ENCODE peak calls at places on chromosomes 11 and 22, in eight cellular contexts. P, Y, R, I, N, E, M and D are unnamed samples.

GRCh38 chr22:42439821-42440674 is 7.8 kb upstream of the NFAM1 start:
- DNase-seq in P (peak; percentile 30), Y (no peak), R (peak; percentile 66), I (no peak), N (no peak), E (no peak), M (no peak), D (no peak)

GRCh38 chr22:26990503-26991189 is 333.3 kb downstream of the MIAT start:
- DNase-seq in P (no peak), Y (no peak), R (no peak), I (peak; percentile 9), N (no peak), E (no peak), M (no peak), D (no peak)

GRCh38 chr22:18091916-18092526 is 14.2 kb downstream of the PEX26 start:
- DNase-seq in P (peak; percentile 89), Y (peak; percentile 78), R (peak; percentile 85), I (no peak), N (no peak), E (peak; percentile 41), M (no peak), D (peak; percentile 57)

GRCh38 chr11:69436041-69436982 is 45.2 kb upstream of the LINC01488 start:
- DNase-seq in P (no peak), Y (no peak), R (no peak), I (no peak), N (no peak), E (no peak), M (no peak), D (no peak)

GRCh38 chr11:73203790-73204189 is 14.3 kb upstream of the P2RY2 start:
- DNase-seq in P (no peak), Y (no peak), R (no peak), I (no peak), N (no peak), E (no peak), M (no peak), D (no peak)

GRCh38 chr11:76709259-76709658 is 38.7 kb upstream of the LRRC32 start:
- DNase-seq in P (no peak), Y (no peak), R (no peak), I (no peak), N (no peak), E (no peak), M (no peak), D (no peak)

GRCh38 chr11:62694455-62695167 is 5.3 kb upstream of the LRRN4CL start:
- DNase-seq in P (peak; percentile 84), Y (peak; percentile 87), R (peak; percentile 77), I (peak; percentile 66), N (peak; percentile 65), E (peak; percentile 72), M (peak; percentile 67), D (peak; percentile 91)

GRCh38 chr11:104538313-104538712 is 359.9 kb downstream of the CASP12 start:
- DNase-seq in P (no peak), Y (no peak), R (no peak), I (no peak), N (no peak), E (no peak), M (no peak), D (no peak)

GRCh38 chr22:24948356-24949202 is 2.1 kb upstream of the LHFPL7 start:
- DNase-seq in P (no peak), Y (no peak), R (no peak), I (no peak), N (no peak), E (no peak), M (no peak), D (no peak)

GRCh38 chr11:45450189-45450588 is 164.0 kb upstream of the SYT13 start:
- DNase-seq in P (no peak), Y (no peak), R (no peak), I (no peak), N (no peak), E (peak; percentile 44), M (no peak), D (no peak)

GRCh38 chr11:68342459-68343158 is 30.2 kb downstream of the LRP5 start:
- DNase-seq in P (no peak), Y (no peak), R (no peak), I (no peak), N (no peak), E (peak; percentile 73), M (peak; percentile 16), D (peak; percentile 60)

GRCh38 chr11:115238086-115238485 is 266.1 kb downstream of the CADM1 start:
- DNase-seq in P (no peak), Y (no peak), R (no peak), I (no peak), N (no peak), E (no peak), M (no peak), D (no peak)

GRCh38 chr11:131666006-131666405 is 295.6 kb downstream of the NTM start:
- DNase-seq in P (no peak), Y (no peak), R (no peak), I (no peak), N (no peak), E (no peak), M (no peak), D (no peak)

GRCh38 chr22:50705219-50705691 is 32.6 kb downstream of the SHANK3 start:
- DNase-seq in P (no peak), Y (no peak), R (peak; percentile 64), I (no peak), N (no peak), E (peak; percentile 65), M (peak; percentile 76), D (peak; percentile 89)

GRCh38 chr11:45185228-45185729 is 38.8 kb downstream of the PRDM11 start:
- DNase-seq in P (no peak), Y (no peak), R (no peak), I (no peak), N (no peak), E (no peak), M (no peak), D (no peak)

GRCh38 chr22:47000256-47000655 is 237.8 kb downstream of the TBC1D22A start:
- DNase-seq in P (no peak), Y (no peak), R (no peak), I (no peak), N (no peak), E (no peak), M (no peak), D (no peak)

GRCh38 chr11:44564653-44565007 is 833 bp upstream of the CD82 start:
- DNase-seq in P (no peak), Y (no peak), R (peak; percentile 80), I (no peak), N (no peak), E (peak; percentile 41), M (peak; percentile 89), D (no peak)

GRCh38 chr11:19218801-19219460 is 17.1 kb upstream of the CSRP3 start:
- DNase-seq in P (no peak), Y (no peak), R (no peak), I (no peak), N (no peak), E (no peak), M (peak; percentile 55), D (no peak)

GRCh38 chr11:57473208-57473930 is 13.0 kb downstream of the RTN4RL2 start:
- DNase-seq in P (no peak), Y (no peak), R (no peak), I (no peak), N (no peak), E (no peak), M (no peak), D (peak; percentile 40)

GRCh38 chr11:2522636-2523255 is 77.9 kb downstream of the KCNQ1 start:
- DNase-seq in P (peak; percentile 12), Y (no peak), R (peak; percentile 13), I (peak; percentile 10), N (no peak), E (no peak), M (no peak), D (no peak)

GRCh38 chr22:19109198-19110063 is 12.8 kb downstream of the DGCR2 start:
- DNase-seq in P (no peak), Y (peak; percentile 22), R (no peak), I (no peak), N (peak; percentile 18), E (no peak), M (no peak), D (peak; percentile 30)

GRCh38 chr11:27926981-27927481 is 180.9 kb downstream of the KIF18A start:
- DNase-seq in P (no peak), Y (peak; percentile 29), R (no peak), I (no peak), N (no peak), E (peak; percentile 83), M (no peak), D (peak; percentile 87)

GRCh38 chr22:33438273-33438672 is 380.1 kb upstream of the SYN3 start:
- DNase-seq in P (no peak), Y (peak; percentile 85), R (no peak), I (no peak), N (no peak), E (peak; percentile 52), M (peak; percentile 37), D (no peak)

GRCh38 chr22:19117111-19117512 is 5.1 kb downstream of the DGCR2 start:
- DNase-seq in P (peak; percentile 74), Y (no peak), R (no peak), I (no peak), N (no peak), E (no peak), M (peak; percentile 77), D (no peak)

GRCh38 chr11:102430158-102430836 is 22.3 kb downstream of the TMEM123 start:
- DNase-seq in P (no peak), Y (no peak), R (no peak), I (peak; percentile 27), N (no peak), E (no peak), M (no peak), D (no peak)

GRCh38 chr11:116851631-116852030 is 14.2 kb upstream of the APOA1 start:
- DNase-seq in P (no peak), Y (no peak), R (no peak), I (no peak), N (peak; percentile 20), E (no peak), M (no peak), D (peak; percentile 65)